ENCODE peak calls at places on chromosomes 16 and 17, in nine cellular contexts. V is kidney, R is AG04450, N is left lung, W is fibroblast of pulmonary artery, K is upper lobe of left lung, O is prostate gland, Q is nephron progenitor cell, L is IMR-90. B is an unnamed sample.

GRCh38 chr16:12819126-12820117 is 15.7 kb upstream of the CPPED1 start:
- DNase-seq in V (peak), R (no peak), N (peak), W (peak), K (peak), O (peak), Q (peak), L (peak), B (peak)

GRCh38 chr17:57849163-57849873 is 526 bp downstream of the MRPS23 start:
- DNase-seq in V (no peak), R (no peak), N (no peak), W (no peak), K (no peak), O (no peak), Q (no peak), L (no peak), B (no peak)

GRCh38 chr17:49505854-49506253 is 10.8 kb downstream of the NGFR start:
- DNase-seq in V (no peak), R (no peak), N (no peak), W (no peak), K (no peak), O (no peak), Q (no peak), L (no peak), B (no peak)

GRCh38 chr17:3669085-3669347 is 404 bp downstream of the EMC6 start:
- DNase-seq in V (no peak), R (no peak), N (no peak), W (no peak), K (no peak), O (no peak), Q (no peak), L (no peak), B (no peak)

GRCh38 chr17:28384281-28385036 is 13.0 kb downstream of the SARM1 start:
- DNase-seq in V (peak), R (no peak), N (peak), W (no peak), K (peak), O (peak), Q (peak), L (no peak), B (peak)

GRCh38 chr16:2500937-2501750 is 12.6 kb upstream of the ATP6V0C start:
- DNase-seq in V (peak), R (peak), N (peak), W (peak), K (peak), O (peak), Q (peak), L (peak), B (peak)

GRCh38 chr17:72725432-72726068 is 366.9 kb downstream of the SLC39A11 start:
- DNase-seq in V (no peak), R (no peak), N (peak), W (peak), K (peak), O (peak), Q (peak), L (peak), B (no peak)

GRCh38 chr16:13421726-13422125 is 498.2 kb upstream of the ERCC4 start:
- DNase-seq in V (no peak), R (no peak), N (no peak), W (no peak), K (no peak), O (no peak), Q (no peak), L (no peak), B (no peak)

GRCh38 chr16:67844441-67844840 is 2.3 kb upstream of the NUTF2 start:
- DNase-seq in V (no peak), R (no peak), N (no peak), W (peak), K (no peak), O (no peak), Q (no peak), L (peak), B (no peak)

GRCh38 chr16:10181196-10182162 is 749 bp downstream of the GRIN2A start:
- DNase-seq in V (peak), R (no peak), N (peak), W (peak), K (peak), O (peak), Q (peak), L (peak), B (peak)

GRCh38 chr16:69796285-69797118 is 34.4 kb downstream of the WWP2 start:
- DNase-seq in V (no peak), R (peak), N (no peak), W (peak), K (peak), O (peak), Q (peak), L (peak), B (no peak)

GRCh38 chr16:1012722-1013592 is 31.4 kb downstream of the SOX8 start:
- DNase-seq in V (no peak), R (no peak), N (no peak), W (no peak), K (no peak), O (no peak), Q (no peak), L (no peak), B (no peak)

GRCh38 chr17:73613947-73614655 is 30.1 kb downstream of the SDK2 start:
- DNase-seq in V (no peak), R (no peak), N (no peak), W (no peak), K (no peak), O (no peak), Q (peak), L (no peak), B (no peak)

GRCh38 chr17:1005361-1005946 is 8.5 kb downstream of the TIMM22 start:
- DNase-seq in V (peak), R (no peak), N (no peak), W (peak), K (no peak), O (peak), Q (no peak), L (peak), B (no peak)

GRCh38 chr17:29594441-29595090 is 1.6 kb downstream of the ANKRD13B start:
- DNase-seq in V (no peak), R (no peak), N (no peak), W (no peak), K (no peak), O (no peak), Q (peak), L (no peak), B (no peak)

GRCh38 chr16:8934601-8935000 is 29.1 kb downstream of the USP7 start:
- DNase-seq in V (no peak), R (no peak), N (no peak), W (no peak), K (no peak), O (no peak), Q (no peak), L (no peak), B (no peak)

GRCh38 chr16:28189237-28189636 is 22.5 kb downstream of the XPO6 start:
- DNase-seq in V (no peak), R (no peak), N (no peak), W (no peak), K (peak), O (no peak), Q (no peak), L (peak), B (no peak)

GRCh38 chr16:31297496-31297895 is 37.7 kb downstream of the ITGAM start:
- DNase-seq in V (peak), R (no peak), N (no peak), W (no peak), K (no peak), O (no peak), Q (no peak), L (no peak), B (no peak)

GRCh38 chr16:68490829-68491575 is 42.7 kb upstream of the SMPD3 start:
- DNase-seq in V (peak), R (no peak), N (peak), W (peak), K (peak), O (peak), Q (peak), L (peak), B (no peak)

GRCh38 chr17:7579001-7579838 is at the start of gene CD68:
- DNase-seq in V (peak), R (peak), N (peak), W (peak), K (peak), O (no peak), Q (no peak), L (peak), B (peak)

GRCh38 chr17:67113481-67113880 is 69.1 kb downstream of the CACNG1 start:
- DNase-seq in V (no peak), R (no peak), N (no peak), W (no peak), K (no peak), O (no peak), Q (no peak), L (no peak), B (no peak)

GRCh38 chr16:12501727-12502457 is 301.8 kb downstream of the CPPED1 start:
- DNase-seq in V (no peak), R (no peak), N (no peak), W (no peak), K (no peak), O (no peak), Q (no peak), L (no peak), B (no peak)

GRCh38 chr17:41177727-41178271 is at the start of gene KRTAP4-2:
- DNase-seq in V (no peak), R (no peak), N (no peak), W (no peak), K (no peak), O (no peak), Q (no peak), L (no peak), B (no peak)

GRCh38 chr16:66131895-66132294 is 234.6 kb upstream of the CDH5 start:
- DNase-seq in V (no peak), R (no peak), N (no peak), W (no peak), K (no peak), O (no peak), Q (no peak), L (peak), B (no peak)

GRCh38 chr16:69145658-69146057 is 13.2 kb downstream of the UTP4 start:
- DNase-seq in V (no peak), R (no peak), N (no peak), W (peak), K (no peak), O (no peak), Q (no peak), L (peak), B (no peak)

GRCh38 chr17:45129940-45130639 is 2.2 kb downstream of the PLCD3 start:
- DNase-seq in V (peak), R (no peak), N (no peak), W (no peak), K (no peak), O (no peak), Q (no peak), L (peak), B (no peak)

GRCh38 chr17:45161288-45162021 is at the start of gene HEXIM2:
- DNase-seq in V (peak), R (peak), N (peak), W (peak), K (peak), O (peak), Q (peak), L (peak), B (peak)

GRCh38 chr17:3827124-3827773 is 18.8 kb downstream of the NCBP3 start:
- DNase-seq in V (no peak), R (no peak), N (peak), W (peak), K (peak), O (peak), Q (peak), L (peak), B (no peak)

GRCh38 chr16:57843400-57843799 is 41.1 kb upstream of the KIFC3 start:
- DNase-seq in V (no peak), R (no peak), N (no peak), W (no peak), K (no peak), O (no peak), Q (no peak), L (no peak), B (no peak)

GRCh38 chr17:28875856-28876564 is 21.2 kb downstream of the ERAL1 start:
- DNase-seq in V (no peak), R (no peak), N (no peak), W (no peak), K (no peak), O (no peak), Q (no peak), L (no peak), B (no peak)

GRCh38 chr17:3750926-3751325 is 27.2 kb downstream of the HASPIN start:
- DNase-seq in V (no peak), R (no peak), N (no peak), W (no peak), K (no peak), O (no peak), Q (no peak), L (no peak), B (no peak)

GRCh38 chr17:20120835-20121234 is 111.7 kb downstream of the SPECC1 start:
- DNase-seq in V (no peak), R (no peak), N (no peak), W (no peak), K (no peak), O (no peak), Q (no peak), L (no peak), B (no peak)

GRCh38 chr16:88512728-88513674 is 57.2 kb upstream of the ZC3H18 start:
- DNase-seq in V (no peak), R (no peak), N (no peak), W (no peak), K (no peak), O (no peak), Q (no peak), L (no peak), B (no peak)
- TF ChIP-seq CTCF in V (no peak), R (no peak), N (no peak), W (no peak), K (no peak), O (no peak), Q (no peak), L (no peak), B (no peak)

DNA sequence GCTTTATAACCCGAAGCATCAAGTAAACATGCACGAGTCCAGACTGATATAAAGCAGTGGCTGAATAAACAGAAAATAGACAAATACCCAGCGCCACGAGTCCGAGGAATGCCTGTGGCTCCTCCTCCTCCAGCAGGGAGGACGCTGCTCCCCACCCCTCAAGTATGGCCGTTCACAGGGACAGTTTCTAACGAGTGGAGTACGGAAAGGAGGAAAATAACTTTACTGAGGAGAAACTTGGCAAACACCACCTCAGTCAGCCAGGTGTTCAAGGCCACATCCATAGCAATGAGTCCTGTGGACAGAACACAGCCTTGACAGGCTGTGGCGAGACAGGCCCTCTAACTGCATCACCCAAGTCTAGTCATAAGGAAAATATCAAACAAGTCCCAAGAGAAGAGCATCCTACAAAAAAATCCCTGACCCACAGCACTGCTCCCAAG is 9.2 kb downstream of the ZDHHC7 start:
- DNase-seq in V (no peak), R (no peak), N (no peak), W (no peak), K (no peak), O (peak), Q (no peak), L (no peak), B (no peak)
- TF ChIP-seq CTCF in V (no peak), R (no peak), N (no peak), W (no peak), K (no peak), O (no peak), Q (no peak), L (no peak), B (no peak)

GRCh38 chr17:33200116-33200515 is 93.0 kb downstream of the ASIC2 start:
- DNase-seq in V (no peak), R (no peak), N (no peak), W (no peak), K (no peak), O (no peak), Q (no peak), L (peak), B (no peak)

GRCh38 chr17:33202011-33202410 is 91.1 kb downstream of the ASIC2 start:
- DNase-seq in V (no peak), R (no peak), N (no peak), W (no peak), K (no peak), O (no peak), Q (no peak), L (no peak), B (no peak)

GRCh38 chr17:33202796-33203195 is 90.3 kb downstream of the ASIC2 start:
- DNase-seq in V (no peak), R (no peak), N (no peak), W (no peak), K (no peak), O (no peak), Q (no peak), L (no peak), B (no peak)

GRCh38 chr17:33201255-33201654 is 91.8 kb downstream of the ASIC2 start:
- DNase-seq in V (no peak), R (no peak), N (no peak), W (no peak), K (no peak), O (no peak), Q (no peak), L (no peak), B (no peak)

GRCh38 chr17:33200587-33200986 is 92.5 kb downstream of the ASIC2 start:
- DNase-seq in V (no peak), R (no peak), N (no peak), W (no peak), K (no peak), O (no peak), Q (no peak), L (peak), B (no peak)
- TF ChIP-seq CTCF in V (no peak), R (peak), N (no peak), W (no peak), K (no peak), O (no peak), Q (no peak), L (peak), B (no peak)

GRCh38 chr16:3789375-3790067 is 72.2 kb upstream of the TRAP1 start:
- DNase-seq in V (no peak), R (no peak), N (no peak), W (no peak), K (no peak), O (no peak), Q (no peak), L (no peak), B (no peak)
- TF ChIP-seq CTCF in V (no peak), R (no peak), N (no peak), W (no peak), K (no peak), O (no peak), Q (no peak), L (no peak), B (no peak)

DNA sequence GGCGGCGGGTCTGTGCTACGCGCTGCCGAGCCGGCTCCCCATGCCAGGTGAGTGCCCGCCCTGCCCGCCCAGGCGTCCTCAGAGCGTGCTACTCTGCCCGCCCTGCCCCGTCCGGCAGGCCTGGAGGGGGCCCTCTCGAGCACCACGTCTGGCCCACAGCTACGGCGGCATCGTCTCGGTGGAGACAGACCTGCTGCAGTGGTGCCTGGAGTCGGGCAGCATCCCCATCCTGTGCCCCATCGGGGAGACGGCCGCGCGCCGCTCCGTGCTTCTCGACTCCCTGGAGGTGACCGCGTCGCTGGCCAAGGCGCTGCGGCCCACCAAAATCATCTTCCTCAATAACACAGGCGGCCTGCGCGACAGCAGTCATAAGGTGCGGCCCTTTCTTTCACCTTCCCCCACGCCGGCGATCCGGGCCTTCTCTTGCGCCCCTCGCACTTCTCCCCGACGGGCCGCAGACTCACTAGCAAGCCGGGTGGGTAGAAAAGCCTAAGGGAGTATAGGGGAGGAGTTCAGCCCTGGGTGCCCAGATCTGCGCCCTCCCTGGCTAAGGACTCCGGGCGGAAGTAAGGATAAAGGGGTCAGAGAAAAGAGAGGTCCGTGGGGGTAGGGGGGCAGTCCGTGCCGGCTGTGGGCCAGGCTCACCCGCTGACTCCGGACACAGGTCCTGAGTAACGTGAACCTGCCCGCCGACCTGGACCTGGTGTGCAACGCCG is 1.6 kb downstream of the NAGS start:
- DNase-seq in V (peak), R (no peak), N (peak), W (no peak), K (peak), O (no peak), Q (peak), L (no peak), B (peak)
- TF ChIP-seq CTCF in V (no peak), R (peak), N (no peak), W (peak), K (peak), O (peak), Q (peak), L (no peak), B (no peak)

GRCh38 chr17:77772899-77773358 is 185.6 kb upstream of the TNRC6C start:
- DNase-seq in V (no peak), R (no peak), N (no peak), W (no peak), K (no peak), O (no peak), Q (no peak), L (no peak), B (no peak)
- TF ChIP-seq CTCF in V (no peak), R (no peak), N (no peak), W (no peak), K (no peak), O (no peak), Q (no peak), L (no peak), B (no peak)

DNA sequence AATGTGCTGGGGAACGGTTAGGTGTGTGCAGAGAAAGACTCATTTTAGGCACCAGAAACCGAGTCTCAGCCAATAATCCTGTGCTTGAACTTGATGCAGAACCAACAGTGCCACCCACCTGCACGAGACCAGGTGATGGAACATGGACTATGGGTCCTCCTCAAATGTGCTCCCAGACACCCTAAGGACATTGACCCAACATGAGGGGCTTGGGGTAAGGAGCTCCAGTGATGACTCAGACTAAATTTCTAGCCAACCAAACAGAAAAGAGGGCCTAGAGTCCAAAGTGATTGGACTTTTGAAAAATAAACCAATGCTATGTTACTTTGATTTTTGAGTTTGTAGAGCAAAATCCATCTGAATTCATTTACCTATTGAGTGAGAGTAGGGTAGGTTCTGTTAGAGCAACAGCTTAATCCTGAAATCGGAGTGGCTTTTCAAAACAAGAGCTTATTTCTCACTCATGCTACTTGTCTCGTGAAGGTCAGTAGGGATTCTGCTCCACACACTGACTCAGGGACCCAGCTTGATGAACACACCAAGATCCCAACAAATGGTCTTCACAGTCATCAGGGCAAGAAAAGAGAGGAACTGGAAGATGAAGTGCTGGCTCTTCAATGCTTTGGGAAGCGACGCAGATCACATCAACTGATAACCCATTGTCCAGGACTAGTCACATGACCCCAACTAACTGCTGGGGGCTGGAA is 21.8 kb downstream of the FAM20A start:
- DNase-seq in V (no peak), R (no peak), N (no peak), W (no peak), K (no peak), O (no peak), Q (no peak), L (no peak), B (no peak)
- TF ChIP-seq CTCF in V (no peak), R (no peak), N (no peak), W (no peak), K (no peak), O (no peak), Q (no peak), L (no peak), B (no peak)

DNA sequence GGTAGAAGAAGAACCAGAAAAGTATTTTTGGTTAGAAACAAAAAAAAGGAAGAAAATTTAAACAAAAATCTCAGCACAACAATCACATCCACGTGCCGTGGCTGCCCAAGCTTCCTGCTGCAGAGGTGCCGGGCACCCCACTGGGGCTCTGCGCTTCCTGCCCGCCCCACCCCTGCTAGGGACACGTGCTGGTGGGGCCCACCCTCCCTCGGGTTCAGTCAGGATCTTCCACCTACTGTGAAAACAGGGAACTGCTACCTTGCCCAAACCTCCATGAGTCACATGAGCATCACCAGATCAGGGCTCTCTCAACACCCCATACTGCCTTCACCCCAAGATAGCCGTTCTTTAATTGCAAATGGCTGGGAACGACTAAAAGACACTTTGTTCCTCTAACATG is 24.4 kb upstream of the CYTH1 start:
- DNase-seq in V (no peak), R (no peak), N (peak), W (no peak), K (peak), O (no peak), Q (no peak), L (no peak), B (no peak)
- TF ChIP-seq CTCF in V (no peak), R (no peak), N (no peak), W (no peak), K (no peak), O (no peak), Q (no peak), L (no peak), B (no peak)